ENCODE peak calls at places on chromosome 16, in five cellular contexts. R is IMR-90, V is HepG2, A is K562, C is GM12878. L is an unnamed sample. For H3K4me1, the result is how much of the 10 kb centered on the place peaks cover.

GRCh38 chr16:25030420-25031131 is 15.4 kb upstream of the ARHGAP17 start:
- DNase-seq in C (no peak), V (no peak), R (no peak), A (no peak), L (no peak)

GRCh38 chr16:88077328-88078108 is 126.3 kb downstream of the BANP start:
- DNase-seq in V (no peak), A (no peak), R (no peak), C (no peak), L (peak)

GRCh38 chr16:80337786-80338185 is 203.0 kb upstream of the DYNLRB2 start:
- DNase-seq in C (no peak), A (no peak), V (no peak), R (no peak), L (no peak)

GRCh38 chr16:77131398-77131797 is 59.6 kb upstream of the MON1B start:
- DNase-seq in V (no peak), C (no peak), A (no peak), R (no peak), L (peak)

GRCh38 chr16:53052519-53053501 is at the start of gene CHD9NB:
- DNase-seq in V (peak), C (no peak), R (peak), A (no peak), L (peak)

GRCh38 chr16:5077304-5077703 is 5.7 kb downstream of the ALG1 start:
- DNase-seq in V (no peak), R (no peak), C (no peak), A (no peak), L (no peak)

GRCh38 chr16:20911361-20911760 is 10.8 kb downstream of the LYRM1 start:
- DNase-seq in A (no peak), R (peak), C (no peak), V (no peak), L (no peak)

GRCh38 chr16:51151951-51152663 is 1.0 kb upstream of the SALL1 start:
- DNase-seq in V (peak), A (no peak), R (peak), C (no peak), L (peak)

GRCh38 chr16:14462811-14463210 is 167.2 kb downstream of the PARN start:
- DNase-seq in A (no peak), R (peak), V (no peak), C (no peak), L (no peak)

GRCh38 chr16:1533443-1533951 is at the start of gene TMEM204:
- DNase-seq in V (no peak), A (no peak), C (no peak), R (peak), L (peak)

GRCh38 chr16:53950677-53951076 is 246.7 kb downstream of the FTO start:
- DNase-seq in A (no peak), C (no peak), V (no peak), R (no peak), L (no peak)

GRCh38 chr16:16021988-16022682 is 72.7 kb downstream of the ABCC1 start:
- DNase-seq in V (peak), R (peak), A (peak), C (no peak), L (peak)
- TF ChIP-seq MXI1 in V (peak), R (no peak), A (no peak), C (no peak), L (peak)

GRCh38 chr16:12417830-12418229 is 385.9 kb downstream of the CPPED1 start:
- DNase-seq in A (no peak), C (no peak), R (no peak), V (no peak), L (no peak)

GRCh38 chr16:12415072-12415471 is 388.6 kb downstream of the CPPED1 start:
- DNase-seq in C (no peak), A (no peak), V (no peak), R (no peak), L (no peak)

GRCh38 chr16:12413393-12413792 is 390.3 kb downstream of the CPPED1 start:
- DNase-seq in A (no peak), R (no peak), C (no peak), V (no peak), L (no peak)

GRCh38 chr16:12417051-12417818 is 386.5 kb downstream of the CPPED1 start:
- DNase-seq in C (no peak), V (no peak), A (no peak), R (no peak), L (no peak)

GRCh38 chr16:12416136-12416787 is 387.4 kb downstream of the CPPED1 start:
- DNase-seq in A (peak), V (no peak), R (no peak), C (no peak), L (no peak)
- H3K4me1 ChIP-seq in A (under half), V (under half), R (under half), C (under half), L (under half)

GRCh38 chr16:30521873-30522641 is 4.3 kb downstream of the ZNF768 start:
- DNase-seq in R (no peak), A (no peak), C (no peak), V (peak), L (no peak)
- TF ChIP-seq RAD21 in R (no peak), A (no peak), C (no peak), V (no peak), L (no peak)

GRCh38 chr16:72474511-72475123 is 302.7 kb upstream of the PMFBP1 start:
- DNase-seq in V (peak), A (no peak), C (no peak), R (peak), L (no peak)
- TF ChIP-seq MXI1 in V (no peak), A (no peak), C (no peak), R (no peak), L (no peak)

DNA sequence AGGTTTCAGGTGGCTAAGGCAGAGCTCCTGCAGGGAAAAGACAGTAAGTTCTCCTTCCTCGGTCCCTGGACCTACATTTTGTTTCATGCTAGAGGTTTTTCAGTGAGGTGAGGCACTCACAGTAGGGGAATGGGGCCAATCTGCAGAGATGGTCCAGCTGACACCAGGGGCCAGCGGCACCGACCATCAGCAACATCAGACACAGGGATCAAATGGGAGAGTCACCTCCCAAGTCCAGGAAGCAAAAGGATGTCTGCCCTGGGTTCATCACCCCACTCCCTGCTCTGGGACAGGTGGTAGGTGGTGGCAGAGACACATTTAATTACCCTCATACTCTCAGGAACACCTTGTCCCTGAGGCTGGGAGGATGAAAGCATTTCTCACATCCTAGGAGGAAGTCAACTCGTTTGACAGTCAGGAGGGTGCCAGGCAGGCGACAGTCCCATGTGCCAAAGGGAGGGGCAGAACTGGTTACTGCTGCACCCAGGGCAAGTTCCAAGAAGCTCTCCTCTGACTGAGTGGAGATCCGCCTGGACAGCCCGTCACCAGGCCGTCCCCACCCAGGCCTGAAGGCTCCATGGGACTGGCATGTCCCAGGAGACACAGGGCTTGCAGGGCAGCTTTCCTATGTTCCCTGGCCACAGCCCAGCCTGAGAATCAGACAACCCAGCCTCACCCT is 19.2 kb downstream of the ATP6V0D1 start:
- DNase-seq in V (no peak), R (no peak), A (no peak), C (no peak), L (no peak)
- H3K4me1 ChIP-seq in V (under half), R (under half), A (under half), C (under half), L (under half)

GRCh38 chr16:86665929-86666328 is 87.6 kb downstream of the FOXL1 start:
- DNase-seq in R (no peak), A (no peak), C (no peak), V (no peak), L (no peak)

GRCh38 chr16:86665319-86665675 is 86.9 kb downstream of the FOXL1 start:
- DNase-seq in R (peak), A (no peak), V (peak), C (peak), L (no peak)

GRCh38 chr16:86663691-86664517 is 85.6 kb downstream of the FOXL1 start:
- DNase-seq in R (peak), V (no peak), A (no peak), C (no peak), L (no peak)

GRCh38 chr16:86662740-86663139 is 84.4 kb downstream of the FOXL1 start:
- DNase-seq in R (no peak), A (no peak), C (no peak), V (no peak), L (no peak)

DNA sequence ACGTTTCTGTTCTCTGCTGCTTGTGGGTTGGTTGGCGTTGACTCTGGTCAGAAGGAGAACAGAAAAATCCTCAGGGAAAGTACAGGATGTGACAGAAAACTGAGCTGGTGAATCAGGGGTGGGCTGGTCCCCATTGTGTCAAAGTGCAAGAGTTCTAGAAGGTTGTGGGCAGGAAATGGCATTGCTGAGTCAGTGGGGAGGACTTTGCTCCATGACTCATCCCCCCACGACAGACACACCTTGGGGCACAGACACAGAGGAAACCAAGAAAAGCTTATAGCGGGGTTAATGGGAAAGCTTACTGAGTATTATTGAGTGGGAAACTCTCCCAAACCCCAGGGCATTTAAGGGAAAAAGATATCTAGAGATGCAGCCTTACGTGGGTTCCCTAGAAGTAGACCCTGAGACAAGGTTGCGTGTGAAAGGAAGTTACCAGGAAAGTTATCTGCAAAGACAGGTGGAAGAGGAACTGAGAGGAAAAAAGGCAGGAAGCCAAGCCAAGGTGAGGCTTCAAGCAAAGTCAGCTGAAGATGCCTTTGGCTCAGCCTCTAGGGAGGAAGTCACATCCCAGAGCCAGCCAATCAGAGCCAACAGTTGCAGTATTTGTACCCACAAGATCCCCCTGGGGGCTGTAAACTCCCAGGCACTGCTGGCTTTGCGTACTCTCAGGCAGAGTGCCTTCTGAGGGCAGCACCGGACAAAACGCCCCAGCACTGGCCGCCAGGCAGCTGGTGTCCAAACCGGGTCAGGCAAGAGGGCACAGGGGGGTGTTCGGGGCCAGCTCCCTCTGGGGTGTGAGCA is 86.4 kb downstream of the FOXL1 start:
- DNase-seq in R (peak), C (peak), V (peak), A (peak), L (no peak)
- TF ChIP-seq RAD21 in R (peak), C (no peak), V (no peak), A (no peak), L (no peak)

GRCh38 chr16:27281285-27281684 is 12.7 kb upstream of the NSMCE1 start:
- DNase-seq in V (no peak), C (no peak), A (no peak), R (no peak), L (no peak)
- TF ChIP-seq MXI1 in V (no peak), C (no peak), A (no peak), R (no peak), L (no peak)

GRCh38 chr16:81478294-81478693 is 33.7 kb downstream of the CMIP start:
- DNase-seq in R (no peak), A (no peak), C (no peak), V (no peak), L (no peak)
- H3K4me1 ChIP-seq in R (under half), A (half or more), C (half or more), V (half or more), L (under half)

DNA sequence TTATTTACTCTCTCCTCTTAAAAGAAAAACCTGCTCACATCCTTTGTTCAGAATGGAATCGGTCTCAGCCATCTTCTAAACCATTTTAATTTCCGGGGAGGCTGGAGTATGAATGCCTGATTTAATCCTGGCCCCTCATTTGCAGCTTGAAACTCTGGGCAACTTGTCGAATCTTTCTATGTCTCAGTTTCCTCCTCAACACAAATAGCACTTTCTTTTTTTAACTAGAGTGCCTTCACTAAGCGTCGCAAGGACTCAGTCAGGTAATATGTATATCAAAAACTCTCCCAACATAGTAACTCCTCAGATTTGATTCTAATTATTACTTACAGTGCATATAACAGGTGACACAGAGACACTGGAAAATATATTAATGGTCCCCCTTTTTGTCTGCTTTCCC is 18.5 kb downstream of the SNN start:
- DNase-seq in A (no peak), C (no peak), V (no peak), R (no peak), L (no peak)
- TF ChIP-seq RAD21 in A (no peak), C (no peak), V (no peak), R (no peak), L (no peak)

L was measured in SK-N-SH.